ENCODE peak calls at places on chromosomes 16 and 17, in five cellular contexts. One of them, this sample, is unnamed.

GRCh38 chr16:12628526-12628925 is 175.2 kb downstream of the CPPED1 start:
- DNase-seq in mammary epithelial cell: no peak
- DNase-seq in hepatocyte: no peak
- DNase-seq in H9: no peak
- DNase-seq in GM23248: no peak
- DNase-seq in this sample: no peak

GRCh38 chr16:74984194-74984669 is 691 bp downstream of the WDR59 start:
- DNase-seq in mammary epithelial cell: peak; percentile 35
- DNase-seq in hepatocyte: no peak
- DNase-seq in H9: no peak
- DNase-seq in GM23248: peak; percentile 72
- DNase-seq in this sample: no peak

GRCh38 chr17:41956522-41956921 is 10.1 kb upstream of the CNP start:
- DNase-seq in mammary epithelial cell: no peak
- DNase-seq in hepatocyte: no peak
- DNase-seq in H9: no peak
- DNase-seq in GM23248: no peak
- DNase-seq in this sample: no peak

GRCh38 chr16:23941963-23942564 is 106.3 kb downstream of the PRKCB start:
- DNase-seq in mammary epithelial cell: no peak
- DNase-seq in hepatocyte: no peak
- DNase-seq in H9: no peak
- DNase-seq in GM23248: no peak
- DNase-seq in this sample: no peak

GRCh38 chr17:45783593-45784292 is 377 bp upstream of the CRHR1 start:
- DNase-seq in mammary epithelial cell: no peak
- DNase-seq in hepatocyte: peak; percentile 37
- DNase-seq in H9: peak; percentile 80
- DNase-seq in GM23248: no peak
- DNase-seq in this sample: peak; percentile 59

GRCh38 chr17:51481370-51481769 is 221.0 kb downstream of the UTP18 start:
- DNase-seq in mammary epithelial cell: no peak
- DNase-seq in hepatocyte: no peak
- DNase-seq in H9: no peak
- DNase-seq in GM23248: no peak
- DNase-seq in this sample: no peak

GRCh38 chr16:60463986-60464385 is 1572.3 kb downstream of the CDH8 start:
- DNase-seq in mammary epithelial cell: peak; percentile 19
- DNase-seq in hepatocyte: no peak
- DNase-seq in H9: no peak
- DNase-seq in GM23248: no peak
- DNase-seq in this sample: no peak

GRCh38 chr17:64920419-64921172 is 1.3 kb upstream of the LRRC37A3 start:
- DNase-seq in mammary epithelial cell: no peak
- DNase-seq in hepatocyte: peak; percentile 28
- DNase-seq in H9: no peak
- DNase-seq in GM23248: peak; percentile 17
- DNase-seq in this sample: peak; percentile 86

GRCh38 chr16:11562941-11563340 is 23.8 kb downstream of the LITAF start:
- DNase-seq in mammary epithelial cell: no peak
- DNase-seq in hepatocyte: no peak
- DNase-seq in H9: no peak
- DNase-seq in GM23248: no peak
- DNase-seq in this sample: no peak

GRCh38 chr17:82846061-82846691 is 6.4 kb upstream of the ZNF750 start:
- DNase-seq in mammary epithelial cell: no peak
- DNase-seq in hepatocyte: no peak
- DNase-seq in H9: no peak
- DNase-seq in GM23248: no peak
- DNase-seq in this sample: peak; percentile 61

GRCh38 chr17:76558210-76559095 is 18.6 kb downstream of the PRCD start:
- DNase-seq in mammary epithelial cell: no peak
- DNase-seq in hepatocyte: no peak
- DNase-seq in H9: no peak
- DNase-seq in GM23248: peak; percentile 63
- DNase-seq in this sample: peak; percentile 29

GRCh38 chr17:79645022-79645776 is 34.3 kb upstream of the RBFOX3 start:
- DNase-seq in mammary epithelial cell: no peak
- DNase-seq in hepatocyte: no peak
- DNase-seq in H9: peak; percentile 24
- DNase-seq in GM23248: no peak
- DNase-seq in this sample: peak; percentile 49

GRCh38 chr16:51276335-51276734 is 125.3 kb upstream of the SALL1 start:
- DNase-seq in mammary epithelial cell: peak; percentile 24
- DNase-seq in hepatocyte: no peak
- DNase-seq in H9: no peak
- DNase-seq in GM23248: peak; percentile 33
- DNase-seq in this sample: no peak

GRCh38 chr17:49383048-49383447 is 21.0 kb upstream of the ZNF652 start:
- DNase-seq in mammary epithelial cell: no peak
- DNase-seq in hepatocyte: no peak
- DNase-seq in H9: no peak
- DNase-seq in GM23248: no peak
- DNase-seq in this sample: no peak

GRCh38 chr17:9183297-9183696 is 162.0 kb downstream of the NTN1 start:
- DNase-seq in mammary epithelial cell: no peak
- DNase-seq in hepatocyte: no peak
- DNase-seq in H9: no peak
- DNase-seq in GM23248: no peak
- DNase-seq in this sample: no peak

GRCh38 chr17:9178319-9178718 is 157.0 kb downstream of the NTN1 start:
- DNase-seq in mammary epithelial cell: no peak
- DNase-seq in hepatocyte: no peak
- DNase-seq in H9: no peak
- DNase-seq in GM23248: no peak
- DNase-seq in this sample: no peak

GRCh38 chr17:9185142-9185541 is 163.8 kb downstream of the NTN1 start:
- DNase-seq in mammary epithelial cell: no peak
- DNase-seq in hepatocyte: no peak
- DNase-seq in H9: no peak
- DNase-seq in GM23248: no peak
- DNase-seq in this sample: no peak

GRCh38 chr17:9179602-9180001 is 158.3 kb downstream of the NTN1 start:
- DNase-seq in mammary epithelial cell: no peak
- DNase-seq in hepatocyte: no peak
- DNase-seq in H9: peak; percentile 67
- DNase-seq in GM23248: no peak
- DNase-seq in this sample: no peak

GRCh38 chr17:9181640-9182039 is 160.3 kb downstream of the NTN1 start:
- DNase-seq in mammary epithelial cell: no peak
- DNase-seq in hepatocyte: no peak
- DNase-seq in H9: no peak
- DNase-seq in GM23248: no peak
- DNase-seq in this sample: peak; percentile 82
- H4K20me1 ChIP-seq in mammary epithelial cell: no peaks in the 10 kb centered on the region
- H4K20me1 ChIP-seq in hepatocyte: no peaks in the 10 kb centered on the region
- H4K20me1 ChIP-seq in H9: no peaks in the 10 kb centered on the region
- H4K20me1 ChIP-seq in GM23248: no peaks in the 10 kb centered on the region
- H4K20me1 ChIP-seq in this sample: no peaks in the 10 kb centered on the region

DNA sequence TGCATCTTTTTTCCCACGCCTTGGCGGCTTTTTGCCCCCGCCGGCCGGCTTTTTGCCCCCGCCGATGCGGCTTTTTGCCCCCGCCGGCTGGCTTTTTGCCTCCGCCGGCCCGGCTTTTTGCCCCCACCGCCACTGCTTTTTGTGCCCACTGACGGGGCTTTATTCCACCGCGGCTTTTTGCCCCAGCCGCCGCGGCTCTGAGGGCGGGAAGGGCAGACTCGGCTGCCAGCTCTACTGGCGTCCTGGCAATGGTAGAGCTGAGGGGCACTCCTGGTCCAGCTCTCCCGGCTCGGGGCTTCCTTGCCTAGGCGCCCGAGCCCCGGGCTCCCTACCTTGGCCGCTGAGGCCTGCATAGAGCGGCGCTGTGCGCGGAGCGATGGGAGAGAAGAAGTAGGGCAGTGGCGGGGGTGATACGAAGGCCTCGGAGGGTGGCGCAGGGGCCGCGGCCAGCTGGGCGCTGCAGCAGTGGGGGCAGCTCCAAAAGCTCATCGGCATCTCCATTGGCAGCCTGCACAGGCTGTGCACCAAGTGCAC is 591.4 kb downstream of the TP53TG3F start:
- DNase-seq in mammary epithelial cell: no peak
- DNase-seq in hepatocyte: no peak
- DNase-seq in H9: no peak
- DNase-seq in GM23248: no peak
- DNase-seq in this sample: peak; percentile 14
- H3K9me3 ChIP-seq in mammary epithelial cell: peaks cover 9% of the 10 kb centered on the region
- H3K9me3 ChIP-seq in hepatocyte: no peaks in the 10 kb centered on the region
- H3K9me3 ChIP-seq in H9: peaks cover 8% of the 10 kb centered on the region
- H3K9me3 ChIP-seq in GM23248: no peaks in the 10 kb centered on the region
- H3K9me3 ChIP-seq in this sample: no peaks in the 10 kb centered on the region

DNA sequence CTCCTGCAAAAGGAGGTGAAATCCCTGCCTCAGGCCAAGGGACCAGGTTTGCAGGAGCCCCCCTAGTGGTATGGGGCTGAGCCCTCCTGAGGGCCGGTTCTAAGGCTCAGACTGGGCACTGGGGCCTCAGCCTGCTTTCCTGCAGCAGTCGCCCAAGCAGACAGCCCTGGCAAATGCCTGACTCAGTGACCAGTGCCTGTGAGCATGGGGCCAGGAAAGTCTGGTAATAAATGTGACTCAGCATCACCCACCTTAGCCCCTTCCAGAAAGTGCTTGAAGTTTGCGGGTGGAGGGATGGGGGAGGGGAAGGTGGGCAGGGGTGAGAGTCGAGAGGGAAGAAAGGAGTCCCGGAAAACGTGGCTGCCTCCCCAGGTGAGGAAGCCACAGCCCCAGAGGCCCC is 2.1 kb downstream of the MC1R start:
- DNase-seq in mammary epithelial cell: no peak
- DNase-seq in hepatocyte: no peak
- DNase-seq in H9: peak; percentile 32
- DNase-seq in GM23248: peak; percentile 81
- DNase-seq in this sample: peak; percentile 94
- H4K20me1 ChIP-seq in mammary epithelial cell: peaks cover 2% of the 10 kb centered on the region
- H4K20me1 ChIP-seq in hepatocyte: peaks cover 17% of the 10 kb centered on the region
- H4K20me1 ChIP-seq in H9: no peaks in the 10 kb centered on the region
- H4K20me1 ChIP-seq in GM23248: no peaks in the 10 kb centered on the region
- H4K20me1 ChIP-seq in this sample: peaks cover 21% of the 10 kb centered on the region

GRCh38 chr16:70680495-70681381 is 5.1 kb downstream of the MTSS2 start:
- DNase-seq in mammary epithelial cell: no peak
- DNase-seq in hepatocyte: no peak
- DNase-seq in H9: no peak
- DNase-seq in GM23248: no peak
- DNase-seq in this sample: no peak

GRCh38 chr16:70677499-70678120 is 8.2 kb downstream of the MTSS2 start:
- DNase-seq in mammary epithelial cell: no peak
- DNase-seq in hepatocyte: no peak
- DNase-seq in H9: no peak
- DNase-seq in GM23248: no peak
- DNase-seq in this sample: peak; percentile 73

GRCh38 chr16:70679653-70680494 is 6.0 kb downstream of the MTSS2 start:
- DNase-seq in mammary epithelial cell: no peak
- DNase-seq in hepatocyte: no peak
- DNase-seq in H9: peak; percentile 79
- DNase-seq in GM23248: peak; percentile 30
- DNase-seq in this sample: peak; percentile 97

GRCh38 chr16:70678121-70678897 is 7.5 kb downstream of the MTSS2 start:
- DNase-seq in mammary epithelial cell: no peak
- DNase-seq in hepatocyte: no peak
- DNase-seq in H9: no peak
- DNase-seq in GM23248: no peak
- DNase-seq in this sample: peak; percentile 74

DNA sequence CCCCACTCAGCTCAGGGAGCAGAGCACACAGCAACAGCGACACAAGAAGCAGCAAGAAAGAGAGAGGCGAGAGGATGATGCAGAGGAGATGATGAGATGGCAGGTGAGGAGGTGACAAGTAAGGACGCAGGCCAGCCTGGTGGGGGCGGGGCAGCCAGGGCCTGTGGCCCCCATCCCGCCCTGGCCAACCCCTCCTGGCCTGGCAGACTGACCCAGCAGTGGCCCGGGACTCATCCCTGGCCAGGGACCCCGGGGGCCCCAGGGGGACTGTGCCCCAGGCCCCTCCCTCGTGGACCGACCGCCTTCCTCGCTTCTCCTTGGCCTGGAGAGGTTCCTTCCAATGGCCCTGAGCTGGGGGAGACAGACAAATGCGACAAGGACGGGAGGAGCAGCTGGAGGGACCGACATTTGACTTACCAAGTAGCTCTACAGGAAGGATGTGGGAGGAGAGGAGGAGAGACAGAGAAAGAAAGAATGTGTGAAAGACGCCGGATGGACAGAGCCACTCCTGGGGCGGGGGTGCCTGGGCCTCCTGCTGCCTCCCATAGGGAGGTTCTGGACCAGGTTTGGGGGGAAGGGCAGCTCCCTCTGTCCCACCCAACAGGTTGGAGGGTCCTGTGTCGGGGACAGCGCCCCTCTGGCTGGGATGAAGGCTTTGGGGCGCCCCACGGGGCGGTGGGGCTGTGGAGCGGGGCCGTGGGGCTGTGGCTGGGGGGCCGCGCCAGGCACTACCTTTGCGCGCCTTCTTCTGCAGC is 6.8 kb downstream of the MTSS2 start:
- DNase-seq in mammary epithelial cell: no peak
- DNase-seq in hepatocyte: no peak
- DNase-seq in H9: no peak
- DNase-seq in GM23248: no peak
- DNase-seq in this sample: no peak
- H3K9me3 ChIP-seq in mammary epithelial cell: no peaks in the 10 kb centered on the region
- H3K9me3 ChIP-seq in hepatocyte: no peaks in the 10 kb centered on the region
- H3K9me3 ChIP-seq in H9: no peaks in the 10 kb centered on the region
- H3K9me3 ChIP-seq in GM23248: no peaks in the 10 kb centered on the region
- H3K9me3 ChIP-seq in this sample: no peaks in the 10 kb centered on the region

GRCh38 chr16:89322381-89323119 is 105.0 kb downstream of the ZNF778 start:
- DNase-seq in mammary epithelial cell: no peak
- DNase-seq in hepatocyte: peak; percentile 52
- DNase-seq in H9: peak; percentile 84
- DNase-seq in GM23248: peak; percentile 91
- DNase-seq in this sample: peak; percentile 89
- H4K20me1 ChIP-seq in mammary epithelial cell: no peaks in the 10 kb centered on the region
- H4K20me1 ChIP-seq in hepatocyte: peaks cover 97% of the 10 kb centered on the region
- H4K20me1 ChIP-seq in H9: no peaks in the 10 kb centered on the region
- H4K20me1 ChIP-seq in GM23248: peaks cover 2% of the 10 kb centered on the region
- H4K20me1 ChIP-seq in this sample: peaks cover 12% of the 10 kb centered on the region

DNA sequence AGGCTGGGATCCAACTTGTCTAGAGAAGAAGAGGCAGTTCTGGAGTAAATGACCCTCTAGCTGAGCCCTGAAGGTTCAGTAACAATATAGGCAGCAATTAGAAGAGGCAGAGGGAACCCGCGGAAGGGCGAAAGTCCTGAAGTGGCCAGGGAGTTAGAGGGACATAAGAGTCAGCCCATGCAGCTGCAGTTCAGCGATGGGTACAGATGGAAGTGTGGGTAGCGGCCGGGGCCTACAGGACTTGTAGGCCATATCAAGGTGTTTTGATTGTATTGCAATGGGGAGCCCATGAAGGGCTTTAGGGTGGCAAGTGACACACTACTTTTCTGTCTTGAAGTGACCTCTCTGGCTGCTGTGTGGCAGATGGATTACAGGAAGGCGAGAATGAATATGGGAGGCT is 3.0 kb downstream of the ELAC2 start:
- DNase-seq in mammary epithelial cell: no peak
- DNase-seq in hepatocyte: no peak
- DNase-seq in H9: no peak
- DNase-seq in GM23248: no peak
- DNase-seq in this sample: no peak
- H3K9me3 ChIP-seq in mammary epithelial cell: no peaks in the 10 kb centered on the region
- H3K9me3 ChIP-seq in hepatocyte: no peaks in the 10 kb centered on the region
- H3K9me3 ChIP-seq in H9: no peaks in the 10 kb centered on the region
- H3K9me3 ChIP-seq in GM23248: no peaks in the 10 kb centered on the region
- H3K9me3 ChIP-seq in this sample: no peaks in the 10 kb centered on the region

GRCh38 chr16:89386337-89386736 is 104.0 kb downstream of the ANKRD11 start:
- DNase-seq in mammary epithelial cell: no peak
- DNase-seq in hepatocyte: no peak
- DNase-seq in H9: no peak
- DNase-seq in GM23248: no peak
- DNase-seq in this sample: no peak
- H4K20me1 ChIP-seq in mammary epithelial cell: peaks cover 3% of the 10 kb centered on the region
- H4K20me1 ChIP-seq in hepatocyte: peaks cover 95% of the 10 kb centered on the region
- H4K20me1 ChIP-seq in H9: no peaks in the 10 kb centered on the region
- H4K20me1 ChIP-seq in GM23248: peaks cover 47% of the 10 kb centered on the region
- H4K20me1 ChIP-seq in this sample: peaks cover 78% of the 10 kb centered on the region